ENCODE peak calls at places on chromosomes 1 and 21, in five cellular contexts. One of them, this sample, is unnamed.

GRCh38 chr1:3788756-3789420 is 7.4 kb downstream of the LRRC47 start:
- DNase-seq in NCI-H526: no peak
- DNase-seq in fibroblast of mammary gland: no peak
- DNase-seq in NCI-H1694 treated with DMSO at 0.1 percent for 48 hours: no peak
- DNase-seq in iPS-NIHi11: no peak
- DNase-seq in this sample: no peak

GRCh38 chr1:162899422-162900168 is 38.6 kb upstream of the CCDC190 start:
- DNase-seq in NCI-H526: no peak
- DNase-seq in fibroblast of mammary gland: peak; percentile 86
- DNase-seq in NCI-H1694 treated with DMSO at 0.1 percent for 48 hours: no peak
- DNase-seq in iPS-NIHi11: no peak
- DNase-seq in this sample: no peak

GRCh38 chr1:233439721-233440120 is 112.2 kb downstream of the MAP3K21 start:
- DNase-seq in NCI-H526: no peak
- DNase-seq in fibroblast of mammary gland: peak; percentile 33
- DNase-seq in NCI-H1694 treated with DMSO at 0.1 percent for 48 hours: no peak
- DNase-seq in iPS-NIHi11: no peak
- DNase-seq in this sample: no peak

GRCh38 chr1:236322566-236323409 is 41.0 kb upstream of the ERO1B start:
- DNase-seq in NCI-H526: no peak
- DNase-seq in fibroblast of mammary gland: no peak
- DNase-seq in NCI-H1694 treated with DMSO at 0.1 percent for 48 hours: no peak
- DNase-seq in iPS-NIHi11: no peak
- DNase-seq in this sample: no peak

GRCh38 chr1:184970691-184971161 is 3.6 kb downstream of the NIBAN1 start:
- DNase-seq in NCI-H526: no peak
- DNase-seq in fibroblast of mammary gland: peak; percentile 49
- DNase-seq in NCI-H1694 treated with DMSO at 0.1 percent for 48 hours: no peak
- DNase-seq in iPS-NIHi11: no peak
- DNase-seq in this sample: no peak

GRCh38 chr1:187313115-187313514 is 484.4 kb downstream of the PLA2G4A start:
- DNase-seq in NCI-H526: no peak
- DNase-seq in fibroblast of mammary gland: no peak
- DNase-seq in NCI-H1694 treated with DMSO at 0.1 percent for 48 hours: no peak
- DNase-seq in iPS-NIHi11: no peak
- DNase-seq in this sample: no peak

GRCh38 chr1:173451981-173452380 is 25.2 kb upstream of the PRDX6 start:
- DNase-seq in NCI-H526: no peak
- DNase-seq in fibroblast of mammary gland: peak; percentile 39
- DNase-seq in NCI-H1694 treated with DMSO at 0.1 percent for 48 hours: peak; percentile 68
- DNase-seq in iPS-NIHi11: no peak
- DNase-seq in this sample: no peak

GRCh38 chr1:174789399-174789798 is 210.3 kb upstream of the CACYBP start:
- DNase-seq in NCI-H526: no peak
- DNase-seq in fibroblast of mammary gland: peak; percentile 89
- DNase-seq in NCI-H1694 treated with DMSO at 0.1 percent for 48 hours: no peak
- DNase-seq in iPS-NIHi11: no peak
- DNase-seq in this sample: no peak

GRCh38 chr1:143720087-143721023 is 251.4 kb downstream of the FAM72C start:
- DNase-seq in NCI-H526: no peak
- DNase-seq in fibroblast of mammary gland: peak; percentile 30
- DNase-seq in NCI-H1694 treated with DMSO at 0.1 percent for 48 hours: no peak
- DNase-seq in iPS-NIHi11: no peak
- DNase-seq in this sample: no peak

GRCh38 chr1:198373376-198373775 is 167.1 kb downstream of the ATP6V1G3 start:
- DNase-seq in NCI-H526: no peak
- DNase-seq in fibroblast of mammary gland: peak; percentile 19
- DNase-seq in NCI-H1694 treated with DMSO at 0.1 percent for 48 hours: no peak
- DNase-seq in iPS-NIHi11: no peak
- DNase-seq in this sample: no peak

GRCh38 chr1:85019989-85020388 is 23.1 kb upstream of the MCOLN2 start:
- DNase-seq in NCI-H526: no peak
- DNase-seq in fibroblast of mammary gland: peak; percentile 92
- DNase-seq in NCI-H1694 treated with DMSO at 0.1 percent for 48 hours: no peak
- DNase-seq in iPS-NIHi11: no peak
- DNase-seq in this sample: no peak

GRCh38 chr1:19798486-19799232 is 1.1 kb downstream of the TMCO4 start:
- DNase-seq in NCI-H526: no peak
- DNase-seq in fibroblast of mammary gland: no peak
- DNase-seq in NCI-H1694 treated with DMSO at 0.1 percent for 48 hours: no peak
- DNase-seq in iPS-NIHi11: no peak
- DNase-seq in this sample: no peak

GRCh38 chr21:41808846-41809245 is 42.0 kb upstream of the RIPK4 start:
- DNase-seq in NCI-H526: no peak
- DNase-seq in fibroblast of mammary gland: no peak
- DNase-seq in NCI-H1694 treated with DMSO at 0.1 percent for 48 hours: no peak
- DNase-seq in iPS-NIHi11: no peak
- DNase-seq in this sample: no peak

GRCh38 chr1:94660994-94661393 is 119.4 kb upstream of the F3 start:
- DNase-seq in NCI-H526: peak; percentile 60
- DNase-seq in fibroblast of mammary gland: no peak
- DNase-seq in NCI-H1694 treated with DMSO at 0.1 percent for 48 hours: no peak
- DNase-seq in iPS-NIHi11: peak; percentile 76
- DNase-seq in this sample: no peak

GRCh38 chr1:11301593-11301992 is 28.6 kb downstream of the UBIAD1 start:
- DNase-seq in NCI-H526: no peak
- DNase-seq in fibroblast of mammary gland: no peak
- DNase-seq in NCI-H1694 treated with DMSO at 0.1 percent for 48 hours: no peak
- DNase-seq in iPS-NIHi11: no peak
- DNase-seq in this sample: no peak

GRCh38 chr1:206555473-206555935 is 48.2 kb downstream of the RASSF5 start:
- DNase-seq in NCI-H526: no peak
- DNase-seq in fibroblast of mammary gland: no peak
- DNase-seq in NCI-H1694 treated with DMSO at 0.1 percent for 48 hours: no peak
- DNase-seq in iPS-NIHi11: peak; percentile 45
- DNase-seq in this sample: no peak

This sample was measured in effector memory CD4-positive, alpha-beta T cell.